ENCODE peak calls at places on chromosomes 7 and 10, in ten cellular contexts. One of them, this sample, is unnamed. For H3K36me3, the result is how much of the 10 kb centered on the place peaks cover.

GRCh38 chr10:58237014-58237830 is 30.5 kb downstream of the IPMK start:
- DNase-seq in GM12878: no peak
- DNase-seq in thyroid gland: no peak
- DNase-seq in HCT116: peak
- DNase-seq in Peyer's patch: no peak
- DNase-seq in suprapubic skin: no peak
- DNase-seq in stomach: no peak
- DNase-seq in transverse colon: no peak
- DNase-seq in H1: no peak
- DNase-seq in heart left ventricle: no peak
- DNase-seq in this sample: no peak

GRCh38 chr7:142808802-142809583 is 38.2 kb downstream of the PRSS2 start:
- DNase-seq in GM12878: peak
- DNase-seq in thyroid gland: peak
- DNase-seq in HCT116: no peak
- DNase-seq in Peyer's patch: no peak
- DNase-seq in suprapubic skin: no peak
- DNase-seq in stomach: peak
- DNase-seq in transverse colon: peak
- DNase-seq in H1: no peak
- DNase-seq in heart left ventricle: no peak
- DNase-seq in this sample: no peak

GRCh38 chr7:95950698-95951097 is 178.3 kb downstream of the DYNC1I1 start:
- DNase-seq in GM12878: no peak
- DNase-seq in thyroid gland: no peak
- DNase-seq in HCT116: no peak
- DNase-seq in Peyer's patch: no peak
- DNase-seq in suprapubic skin: no peak
- DNase-seq in stomach: no peak
- DNase-seq in transverse colon: no peak
- DNase-seq in H1: no peak
- DNase-seq in heart left ventricle: no peak
- DNase-seq in this sample: no peak

GRCh38 chr10:107037192-107038122 is 127.0 kb downstream of the SORCS1 start:
- DNase-seq in GM12878: no peak
- DNase-seq in thyroid gland: no peak
- DNase-seq in HCT116: no peak
- DNase-seq in Peyer's patch: no peak
- DNase-seq in suprapubic skin: no peak
- DNase-seq in stomach: no peak
- DNase-seq in transverse colon: no peak
- DNase-seq in H1: no peak
- DNase-seq in heart left ventricle: no peak
- DNase-seq in this sample: no peak

GRCh38 chr10:102403115-102403514 is 7.6 kb downstream of the NFKB2 start:
- DNase-seq in GM12878: no peak
- DNase-seq in thyroid gland: no peak
- DNase-seq in HCT116: no peak
- DNase-seq in Peyer's patch: no peak
- DNase-seq in suprapubic skin: no peak
- DNase-seq in stomach: no peak
- DNase-seq in transverse colon: no peak
- DNase-seq in H1: no peak
- DNase-seq in heart left ventricle: no peak
- DNase-seq in this sample: no peak

GRCh38 chr7:55094122-55094690 is 75.4 kb downstream of the EGFR start:
- DNase-seq in GM12878: no peak
- DNase-seq in thyroid gland: peak
- DNase-seq in HCT116: no peak
- DNase-seq in Peyer's patch: no peak
- DNase-seq in suprapubic skin: no peak
- DNase-seq in stomach: no peak
- DNase-seq in transverse colon: no peak
- DNase-seq in H1: no peak
- DNase-seq in heart left ventricle: no peak
- DNase-seq in this sample: peak

GRCh38 chr10:31816318-31816717 is 112.3 kb downstream of the ARHGAP12 start:
- DNase-seq in GM12878: no peak
- DNase-seq in thyroid gland: no peak
- DNase-seq in HCT116: no peak
- DNase-seq in Peyer's patch: no peak
- DNase-seq in suprapubic skin: no peak
- DNase-seq in stomach: no peak
- DNase-seq in transverse colon: no peak
- DNase-seq in H1: no peak
- DNase-seq in heart left ventricle: no peak
- DNase-seq in this sample: no peak

GRCh38 chr10:49748006-49748405 is 14.1 kb downstream of the OGDHL start:
- DNase-seq in GM12878: no peak
- DNase-seq in thyroid gland: no peak
- DNase-seq in HCT116: no peak
- DNase-seq in Peyer's patch: no peak
- DNase-seq in suprapubic skin: peak
- DNase-seq in stomach: peak
- DNase-seq in transverse colon: no peak
- DNase-seq in H1: no peak
- DNase-seq in heart left ventricle: peak
- DNase-seq in this sample: no peak

GRCh38 chr10:29630205-29631048 is 4.3 kb downstream of the SVIL start:
- DNase-seq in GM12878: no peak
- DNase-seq in thyroid gland: no peak
- DNase-seq in HCT116: no peak
- DNase-seq in Peyer's patch: no peak
- DNase-seq in suprapubic skin: no peak
- DNase-seq in stomach: no peak
- DNase-seq in transverse colon: no peak
- DNase-seq in H1: no peak
- DNase-seq in heart left ventricle: no peak
- DNase-seq in this sample: no peak

GRCh38 chr7:43204081-43204480 is 91.6 kb downstream of the HECW1 start:
- DNase-seq in GM12878: no peak
- DNase-seq in thyroid gland: no peak
- DNase-seq in HCT116: no peak
- DNase-seq in Peyer's patch: no peak
- DNase-seq in suprapubic skin: no peak
- DNase-seq in stomach: no peak
- DNase-seq in transverse colon: no peak
- DNase-seq in H1: no peak
- DNase-seq in heart left ventricle: no peak
- DNase-seq in this sample: no peak

GRCh38 chr10:84147347-84147746 is 8.0 kb downstream of the GHITM start:
- DNase-seq in GM12878: no peak
- DNase-seq in thyroid gland: no peak
- DNase-seq in HCT116: no peak
- DNase-seq in Peyer's patch: no peak
- DNase-seq in suprapubic skin: no peak
- DNase-seq in stomach: no peak
- DNase-seq in transverse colon: no peak
- DNase-seq in H1: no peak
- DNase-seq in heart left ventricle: no peak
- DNase-seq in this sample: no peak
- H3K36me3 ChIP-seq in GM12878: under half
- H3K36me3 ChIP-seq in thyroid gland: half or more
- H3K36me3 ChIP-seq in HCT116: half or more
- H3K36me3 ChIP-seq in Peyer's patch: under half
- H3K36me3 ChIP-seq in suprapubic skin: half or more
- H3K36me3 ChIP-seq in stomach: half or more
- H3K36me3 ChIP-seq in transverse colon: half or more
- H3K36me3 ChIP-seq in H1: under half
- H3K36me3 ChIP-seq in heart left ventricle: half or more
- H3K36me3 ChIP-seq in this sample: under half

GRCh38 chr7:37540917-37541316 is 92.3 kb upstream of the ELMO1 start:
- DNase-seq in GM12878: no peak
- DNase-seq in thyroid gland: no peak
- DNase-seq in HCT116: no peak
- DNase-seq in Peyer's patch: no peak
- DNase-seq in suprapubic skin: no peak
- DNase-seq in stomach: no peak
- DNase-seq in transverse colon: no peak
- DNase-seq in H1: no peak
- DNase-seq in heart left ventricle: no peak
- DNase-seq in this sample: no peak

GRCh38 chr7:37541810-37542443 is 93.3 kb upstream of the ELMO1 start:
- DNase-seq in GM12878: peak
- DNase-seq in thyroid gland: no peak
- DNase-seq in HCT116: no peak
- DNase-seq in Peyer's patch: no peak
- DNase-seq in suprapubic skin: no peak
- DNase-seq in stomach: no peak
- DNase-seq in transverse colon: no peak
- DNase-seq in H1: no peak
- DNase-seq in heart left ventricle: no peak
- DNase-seq in this sample: no peak

GRCh38 chr7:37535841-37536240 is 87.2 kb upstream of the ELMO1 start:
- DNase-seq in GM12878: no peak
- DNase-seq in thyroid gland: no peak
- DNase-seq in HCT116: no peak
- DNase-seq in Peyer's patch: no peak
- DNase-seq in suprapubic skin: no peak
- DNase-seq in stomach: no peak
- DNase-seq in transverse colon: no peak
- DNase-seq in H1: no peak
- DNase-seq in heart left ventricle: no peak
- DNase-seq in this sample: no peak

GRCh38 chr7:37536706-37537105 is 88.0 kb upstream of the ELMO1 start:
- DNase-seq in GM12878: no peak
- DNase-seq in thyroid gland: no peak
- DNase-seq in HCT116: no peak
- DNase-seq in Peyer's patch: no peak
- DNase-seq in suprapubic skin: no peak
- DNase-seq in stomach: no peak
- DNase-seq in transverse colon: no peak
- DNase-seq in H1: no peak
- DNase-seq in heart left ventricle: no peak
- DNase-seq in this sample: no peak

DNA sequence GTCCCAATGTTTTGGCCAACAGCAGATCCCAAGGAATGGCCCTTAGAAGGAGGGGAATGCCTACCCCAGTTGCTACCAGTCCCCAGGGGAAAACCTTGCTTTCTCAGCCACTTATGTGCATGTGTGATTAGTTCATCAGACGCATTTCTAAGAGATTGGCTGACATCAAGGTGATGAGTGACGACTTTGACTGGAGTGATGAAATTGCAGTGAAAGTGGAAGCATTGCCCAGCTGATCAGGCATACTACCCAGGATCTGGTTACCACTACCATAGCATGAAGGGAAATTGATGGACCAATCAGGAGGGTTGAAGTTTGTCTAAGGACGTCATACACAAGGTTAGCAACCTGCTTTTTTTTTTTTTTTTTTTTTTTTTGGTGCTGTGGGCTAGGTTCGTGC is 90.3 kb upstream of the ELMO1 start:
- DNase-seq in GM12878: no peak
- DNase-seq in thyroid gland: no peak
- DNase-seq in HCT116: no peak
- DNase-seq in Peyer's patch: no peak
- DNase-seq in suprapubic skin: no peak
- DNase-seq in stomach: no peak
- DNase-seq in transverse colon: no peak
- DNase-seq in H1: no peak
- DNase-seq in heart left ventricle: no peak
- DNase-seq in this sample: no peak
- TF ChIP-seq POLR2A in GM12878: no peak
- TF ChIP-seq POLR2A in thyroid gland: no peak
- TF ChIP-seq POLR2A in HCT116: no peak
- TF ChIP-seq POLR2A in Peyer's patch: no peak
- TF ChIP-seq POLR2A in suprapubic skin: no peak
- TF ChIP-seq POLR2A in stomach: no peak
- TF ChIP-seq POLR2A in transverse colon: no peak
- TF ChIP-seq POLR2A in H1: no peak
- TF ChIP-seq POLR2A in heart left ventricle: no peak
- TF ChIP-seq POLR2A in this sample: no peak

DNA sequence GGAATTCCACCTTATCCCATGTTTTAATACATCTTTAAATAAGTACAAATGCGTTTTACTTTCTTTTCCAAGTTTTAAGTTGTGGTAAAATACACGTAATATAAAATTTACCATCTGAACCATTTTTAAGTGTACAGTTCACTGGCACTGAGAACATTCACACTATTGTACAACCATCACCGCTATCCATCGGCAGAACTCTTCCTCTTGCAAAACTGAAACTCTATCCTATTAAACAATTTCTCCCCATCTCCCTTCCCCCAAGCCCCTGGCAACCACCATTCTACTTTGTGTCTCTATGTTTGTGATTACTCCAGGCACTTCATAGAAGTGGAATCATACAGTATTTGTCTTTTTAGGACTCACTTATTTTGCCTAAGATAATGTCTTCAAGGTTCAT is 33.8 kb downstream of the HIP1 start:
- DNase-seq in GM12878: no peak
- DNase-seq in thyroid gland: no peak
- DNase-seq in HCT116: no peak
- DNase-seq in Peyer's patch: no peak
- DNase-seq in suprapubic skin: no peak
- DNase-seq in stomach: no peak
- DNase-seq in transverse colon: no peak
- DNase-seq in H1: no peak
- DNase-seq in heart left ventricle: no peak
- DNase-seq in this sample: no peak
- H3K36me3 ChIP-seq in GM12878: under half
- H3K36me3 ChIP-seq in thyroid gland: under half
- H3K36me3 ChIP-seq in HCT116: under half
- H3K36me3 ChIP-seq in Peyer's patch: under half
- H3K36me3 ChIP-seq in suprapubic skin: under half
- H3K36me3 ChIP-seq in stomach: under half
- H3K36me3 ChIP-seq in transverse colon: under half
- H3K36me3 ChIP-seq in H1: under half
- H3K36me3 ChIP-seq in heart left ventricle: under half
- H3K36me3 ChIP-seq in this sample: under half

GRCh38 chr7:38753347-38753746 is 122.2 kb upstream of the AMPH start:
- DNase-seq in GM12878: no peak
- DNase-seq in thyroid gland: no peak
- DNase-seq in HCT116: no peak
- DNase-seq in Peyer's patch: no peak
- DNase-seq in suprapubic skin: no peak
- DNase-seq in stomach: no peak
- DNase-seq in transverse colon: no peak
- DNase-seq in H1: no peak
- DNase-seq in heart left ventricle: peak
- DNase-seq in this sample: no peak

GRCh38 chr7:38751416-38751815 is 120.2 kb upstream of the AMPH start:
- DNase-seq in GM12878: no peak
- DNase-seq in thyroid gland: no peak
- DNase-seq in HCT116: no peak
- DNase-seq in Peyer's patch: no peak
- DNase-seq in suprapubic skin: no peak
- DNase-seq in stomach: no peak
- DNase-seq in transverse colon: no peak
- DNase-seq in H1: no peak
- DNase-seq in heart left ventricle: no peak
- DNase-seq in this sample: no peak

GRCh38 chr7:38757946-38758345 is 126.8 kb upstream of the AMPH start:
- DNase-seq in GM12878: no peak
- DNase-seq in thyroid gland: no peak
- DNase-seq in HCT116: no peak
- DNase-seq in Peyer's patch: no peak
- DNase-seq in suprapubic skin: no peak
- DNase-seq in stomach: no peak
- DNase-seq in transverse colon: no peak
- DNase-seq in H1: no peak
- DNase-seq in heart left ventricle: no peak
- DNase-seq in this sample: no peak

GRCh38 chr7:38760226-38760625 is 129.1 kb upstream of the AMPH start:
- DNase-seq in GM12878: no peak
- DNase-seq in thyroid gland: no peak
- DNase-seq in HCT116: no peak
- DNase-seq in Peyer's patch: no peak
- DNase-seq in suprapubic skin: no peak
- DNase-seq in stomach: no peak
- DNase-seq in transverse colon: no peak
- DNase-seq in H1: no peak
- DNase-seq in heart left ventricle: no peak
- DNase-seq in this sample: no peak

GRCh38 chr7:38756521-38756920 is 125.3 kb upstream of the AMPH start:
- DNase-seq in GM12878: no peak
- DNase-seq in thyroid gland: no peak
- DNase-seq in HCT116: no peak
- DNase-seq in Peyer's patch: no peak
- DNase-seq in suprapubic skin: no peak
- DNase-seq in stomach: no peak
- DNase-seq in transverse colon: no peak
- DNase-seq in H1: no peak
- DNase-seq in heart left ventricle: no peak
- DNase-seq in this sample: no peak
- TF ChIP-seq POLR2A in GM12878: no peak
- TF ChIP-seq POLR2A in thyroid gland: no peak
- TF ChIP-seq POLR2A in HCT116: no peak
- TF ChIP-seq POLR2A in Peyer's patch: no peak
- TF ChIP-seq POLR2A in suprapubic skin: no peak
- TF ChIP-seq POLR2A in stomach: no peak
- TF ChIP-seq POLR2A in transverse colon: no peak
- TF ChIP-seq POLR2A in H1: no peak
- TF ChIP-seq POLR2A in heart left ventricle: no peak
- TF ChIP-seq POLR2A in this sample: no peak

This sample was measured in ovary.